ENCODE peak calls at places on chromosome 18, in ten cellular contexts. A is thyroid gland, G is GM12891, M is breast epithelium, H is uterus, P is A549, N is IMR-90, K is Peyer's patch, L is K562, V is transverse colon. U is an unnamed sample.

GRCh38 chr18:3649559-3650426 is 199.8 kb downstream of the TGIF1 start:
- DNase-seq in A (no peak), G (no peak), M (peak), H (peak), P (peak), N (peak), K (no peak), L (no peak), V (no peak), U (peak)

GRCh38 chr18:60350975-60351374 is 21.6 kb downstream of the MC4R start:
- DNase-seq in A (no peak), G (no peak), M (no peak), H (no peak), P (no peak), N (peak), K (no peak), L (no peak), V (no peak), U (no peak)

GRCh38 chr18:23498877-23499570 is 4.3 kb upstream of the RMC1 start:
- DNase-seq in A (peak), G (no peak), M (peak), H (no peak), P (peak), N (peak), K (peak), L (peak), V (peak), U (peak)

GRCh38 chr18:23077493-23078256 is 57.6 kb upstream of the CABLES1 start:
- DNase-seq in A (no peak), G (no peak), M (peak), H (no peak), P (peak), N (no peak), K (no peak), L (no peak), V (no peak), U (no peak)

GRCh38 chr18:58928401-58928800 is 63.7 kb downstream of the ZNF532 start:
- DNase-seq in A (no peak), G (no peak), M (no peak), H (no peak), P (no peak), N (no peak), K (no peak), L (no peak), V (no peak), U (no peak)

GRCh38 chr18:22223263-22223960 is 54.0 kb downstream of the GATA6 start:
- DNase-seq in A (peak), G (no peak), M (peak), H (peak), P (peak), N (peak), K (peak), L (peak), V (peak), U (peak)

GRCh38 chr18:78861116-78861515 is 118.5 kb upstream of the SALL3 start:
- DNase-seq in A (no peak), G (no peak), M (no peak), H (no peak), P (no peak), N (no peak), K (no peak), L (no peak), V (no peak), U (no peak)

GRCh38 chr18:48843162-48843561 is 107.6 kb downstream of the SMAD7 start:
- DNase-seq in A (no peak), G (no peak), M (no peak), H (no peak), P (no peak), N (no peak), K (no peak), L (no peak), V (no peak), U (no peak)

GRCh38 chr18:58805482-58806187 is 59.0 kb upstream of the ZNF532 start:
- DNase-seq in A (no peak), G (no peak), M (peak), H (no peak), P (no peak), N (no peak), K (no peak), L (no peak), V (no peak), U (no peak)

GRCh38 chr18:29174891-29175290 is 998.0 kb upstream of the CDH2 start:
- DNase-seq in A (no peak), G (no peak), M (no peak), H (no peak), P (no peak), N (no peak), K (no peak), L (no peak), V (no peak), U (no peak)

GRCh38 chr18:39871976-39872375 is 2083.1 kb upstream of the PIK3C3 start:
- DNase-seq in A (no peak), G (no peak), M (no peak), H (no peak), P (no peak), N (no peak), K (no peak), L (no peak), V (no peak), U (no peak)

GRCh38 chr18:49238433-49239042 is 221.9 kb downstream of the DYM start:
- DNase-seq in A (peak), G (no peak), M (no peak), H (no peak), P (no peak), N (peak), K (no peak), L (peak), V (no peak), U (no peak)

GRCh38 chr18:55387139-55387984 is 200.6 kb downstream of the TCF4 start:
- DNase-seq in A (no peak), G (no peak), M (no peak), H (no peak), P (no peak), N (no peak), K (no peak), L (peak), V (no peak), U (no peak)

GRCh38 chr18:2961828-2962227 is 51.1 kb downstream of the LPIN2 start:
- DNase-seq in A (peak), G (no peak), M (no peak), H (no peak), P (no peak), N (peak), K (peak), L (no peak), V (no peak), U (no peak)

GRCh38 chr18:68494802-68495560 is 219.9 kb downstream of the TMX3 start:
- DNase-seq in A (no peak), G (no peak), M (no peak), H (peak), P (no peak), N (peak), K (no peak), L (no peak), V (no peak), U (no peak)

GRCh38 chr18:32530947-32531651 is 60.4 kb upstream of the GAREM1 start:
- DNase-seq in A (no peak), G (peak), M (no peak), H (no peak), P (no peak), N (peak), K (no peak), L (no peak), V (no peak), U (no peak)

GRCh38 chr18:65721634-65722033 is 29.2 kb upstream of the CDH7 start:
- DNase-seq in A (no peak), G (no peak), M (no peak), H (no peak), P (no peak), N (no peak), K (no peak), L (no peak), V (no peak), U (no peak)

GRCh38 chr18:14086459-14087231 is 45.6 kb downstream of the ZNF519 start:
- DNase-seq in A (no peak), G (no peak), M (no peak), H (no peak), P (peak), N (peak), K (no peak), L (peak), V (no peak), U (peak)

GRCh38 chr18:27619906-27620305 is 434.8 kb upstream of the CHST9 start:
- DNase-seq in A (no peak), G (no peak), M (no peak), H (no peak), P (no peak), N (no peak), K (no peak), L (no peak), V (no peak), U (no peak)

GRCh38 chr18:61965306-61965705 is 72.5 kb upstream of the RNF152 start:
- DNase-seq in A (no peak), G (no peak), M (no peak), H (no peak), P (no peak), N (no peak), K (no peak), L (no peak), V (no peak), U (no peak)
- TF ChIP-seq POLR2A in A (no peak), G (no peak), M (no peak), H (no peak), P (no peak), N (no peak), K (no peak), L (no peak), V (no peak), U (no peak)

GRCh38 chr18:41585512-41585911 is 369.5 kb upstream of the PIK3C3 start:
- DNase-seq in A (no peak), G (no peak), M (no peak), H (no peak), P (no peak), N (no peak), K (no peak), L (no peak), V (no peak), U (no peak)
- TF ChIP-seq POLR2A in A (no peak), G (no peak), M (no peak), H (no peak), P (no peak), N (no peak), K (no peak), L (no peak), V (no peak), U (no peak)

GRCh38 chr18:8705941-8706544 is 687 bp downstream of the MTCL1 start:
- DNase-seq in A (peak), G (peak), M (no peak), H (peak), P (no peak), N (no peak), K (no peak), L (no peak), V (no peak), U (peak)

GRCh38 chr18:8703781-8704301 is 1.5 kb upstream of the MTCL1 start:
- DNase-seq in A (no peak), G (no peak), M (no peak), H (peak), P (no peak), N (no peak), K (no peak), L (no peak), V (no peak), U (no peak)

GRCh38 chr18:8703181-8703638 is 2.1 kb upstream of the MTCL1 start:
- DNase-seq in A (no peak), G (no peak), M (no peak), H (no peak), P (no peak), N (no peak), K (no peak), L (no peak), V (no peak), U (no peak)

GRCh38 chr18:8705280-8705940 is at the start of gene MTCL1:
- DNase-seq in A (peak), G (peak), M (no peak), H (no peak), P (peak), N (no peak), K (peak), L (peak), V (no peak), U (peak)

GRCh38 chr18:8704361-8705279 is 736 bp upstream of the MTCL1 start:
- DNase-seq in A (peak), G (peak), M (peak), H (peak), P (peak), N (peak), K (peak), L (peak), V (peak), U (peak)
- TF ChIP-seq POLR2A in A (no peak), G (no peak), M (peak), H (peak), P (peak), N (peak), K (peak), L (peak), V (peak), U (peak)

GRCh38 chr18:50749945-50750344 is 69.9 kb downstream of the MRO start:
- DNase-seq in A (no peak), G (no peak), M (no peak), H (no peak), P (no peak), N (no peak), K (no peak), L (no peak), V (no peak), U (no peak)
- TF ChIP-seq POLR2A in A (no peak), G (no peak), M (no peak), H (no peak), P (no peak), N (no peak), K (no peak), L (no peak), V (no peak), U (no peak)

GRCh38 chr18:51191139-51191717 is 6.3 kb downstream of the MEX3C start:
- DNase-seq in A (no peak), G (no peak), M (no peak), H (no peak), P (no peak), N (no peak), K (no peak), L (no peak), V (no peak), U (no peak)
- TF ChIP-seq POLR2A in A (no peak), G (no peak), M (no peak), H (no peak), P (no peak), N (no peak), K (no peak), L (no peak), V (no peak), U (no peak)

DNA sequence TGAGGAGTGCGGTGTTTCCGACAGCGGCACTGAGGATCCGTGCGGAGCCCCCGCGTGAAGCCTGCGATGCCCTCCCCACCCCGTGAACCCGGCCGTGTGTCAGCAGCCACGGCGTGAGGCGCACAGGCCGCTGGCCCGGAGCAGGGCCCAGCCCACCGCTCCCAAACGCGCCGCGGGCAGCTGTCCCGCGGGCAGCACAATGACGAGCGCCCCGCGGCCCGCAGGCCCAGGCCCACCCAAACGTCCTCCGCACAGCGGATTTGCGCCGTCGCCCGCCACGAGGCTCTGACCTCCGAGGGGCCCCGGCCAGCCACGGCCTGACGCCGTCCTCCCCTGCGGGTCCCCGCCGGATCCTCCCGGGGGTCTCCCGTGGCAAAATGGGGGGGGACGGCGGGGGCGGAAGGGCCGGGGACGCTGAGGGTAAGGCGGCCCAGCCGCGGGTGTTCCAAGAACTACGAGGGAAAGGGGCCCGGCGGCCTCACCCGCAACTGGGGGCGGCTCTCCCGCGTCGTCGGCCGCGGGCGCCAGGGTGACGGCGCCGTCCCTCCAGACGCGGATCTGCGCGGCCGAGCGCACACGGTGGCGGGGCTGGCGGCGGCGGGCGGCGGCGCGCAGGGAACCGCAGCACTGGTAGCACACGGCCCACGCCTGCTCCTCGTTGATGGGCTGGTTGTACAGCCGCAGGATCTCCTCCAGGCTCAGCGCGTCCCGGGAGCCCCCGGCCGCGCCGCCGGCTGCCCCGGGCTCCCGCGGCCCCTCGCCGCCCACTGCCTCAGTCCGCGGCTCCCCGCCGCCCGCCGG is 659 bp downstream of the SPIRE1 start:
- DNase-seq in A (peak), G (peak), M (no peak), H (peak), P (peak), N (peak), K (no peak), L (peak), V (peak), U (peak)
- TF ChIP-seq POLR2A in A (no peak), G (no peak), M (no peak), H (peak), P (no peak), N (peak), K (no peak), L (no peak), V (peak), U (peak)

U was measured in H54.